ENCODE peak calls at places on chromosomes 3 and 15, in eight cellular contexts. J is dorsolateral prefrontal cortex, K is esophagus squamous epithelium, L is cardiac muscle cell, E is neural progenitor cell, X is ascending aorta, M is brain microvascular endothelial cell, I is body of pancreas. C is an unnamed sample.

GRCh38 chr3:71341721-71342120 is 241.8 kb downstream of the FOXP1 start:
- DNase-seq in J (no peak), K (no peak), L (no peak), E (no peak), X (no peak), M (peak), I (no peak), C (no peak)

GRCh38 chr15:69893863-69894262 is 203.9 kb downstream of the TLE3 start:
- DNase-seq in J (peak), K (no peak), L (no peak), E (peak), X (no peak), M (peak), I (no peak), C (peak)

GRCh38 chr3:141241248-141242034 is 9.8 kb downstream of the PXYLP1 start:
- DNase-seq in J (no peak), K (no peak), L (no peak), E (no peak), X (peak), M (no peak), I (no peak), C (peak)

GRCh38 chr3:187367561-187368103 is 553 bp upstream of the RTP4 start:
- DNase-seq in J (peak), K (no peak), L (no peak), E (no peak), X (no peak), M (no peak), I (no peak), C (peak)

GRCh38 chr3:194323785-194324735 is 27.1 kb downstream of the CPN2 start:
- DNase-seq in J (no peak), K (no peak), L (peak), E (peak), X (no peak), M (no peak), I (peak), C (peak)

GRCh38 chr3:104763007-104763406 is 603.7 kb upstream of the ALCAM start:
- DNase-seq in J (no peak), K (no peak), L (no peak), E (no peak), X (no peak), M (peak), I (no peak), C (no peak)

GRCh38 chr3:51429138-51429537 is 38.1 kb downstream of the RBM15B start:
- DNase-seq in J (no peak), K (no peak), L (no peak), E (no peak), X (no peak), M (no peak), I (no peak), C (no peak)

GRCh38 chr15:60544581-60545115 is 65.7 kb upstream of the ICE2 start:
- DNase-seq in J (no peak), K (no peak), L (no peak), E (no peak), X (no peak), M (no peak), I (no peak), C (no peak)

GRCh38 chr3:136193273-136194043 is 2.7 kb downstream of the MSL2 start:
- DNase-seq in J (no peak), K (no peak), L (peak), E (no peak), X (no peak), M (no peak), I (no peak), C (no peak)

GRCh38 chr3:127536818-127537810 is 53.4 kb downstream of the TPRA1 start:
- DNase-seq in J (no peak), K (no peak), L (no peak), E (peak), X (no peak), M (no peak), I (no peak), C (no peak)

GRCh38 chr3:102181202-102181920 is 253.5 kb upstream of the ZPLD1 start:
- DNase-seq in J (no peak), K (no peak), L (peak), E (no peak), X (no peak), M (peak), I (peak), C (no peak)

GRCh38 chr3:72155391-72156064 is 370.6 kb upstream of the PROK2 start:
- DNase-seq in J (no peak), K (no peak), L (no peak), E (no peak), X (peak), M (peak), I (peak), C (peak)

GRCh38 chr3:125433611-125434041 is 58.5 kb upstream of the ZNF148 start:
- DNase-seq in J (no peak), K (no peak), L (no peak), E (no peak), X (no peak), M (no peak), I (no peak), C (no peak)

GRCh38 chr3:122668930-122669730 is 11.5 kb upstream of the PARP14 start:
- DNase-seq in J (no peak), K (no peak), L (no peak), E (no peak), X (no peak), M (peak), I (no peak), C (no peak)

GRCh38 chr3:12158387-12159226 is at the start of gene TIMP4:
- DNase-seq in J (no peak), K (no peak), L (no peak), E (peak), X (no peak), M (peak), I (peak), C (peak)

GRCh38 chr3:192836469-192836820 is 81.2 kb downstream of the MB21D2 start:
- DNase-seq in J (no peak), K (no peak), L (no peak), E (no peak), X (no peak), M (no peak), I (no peak), C (no peak)

DNA sequence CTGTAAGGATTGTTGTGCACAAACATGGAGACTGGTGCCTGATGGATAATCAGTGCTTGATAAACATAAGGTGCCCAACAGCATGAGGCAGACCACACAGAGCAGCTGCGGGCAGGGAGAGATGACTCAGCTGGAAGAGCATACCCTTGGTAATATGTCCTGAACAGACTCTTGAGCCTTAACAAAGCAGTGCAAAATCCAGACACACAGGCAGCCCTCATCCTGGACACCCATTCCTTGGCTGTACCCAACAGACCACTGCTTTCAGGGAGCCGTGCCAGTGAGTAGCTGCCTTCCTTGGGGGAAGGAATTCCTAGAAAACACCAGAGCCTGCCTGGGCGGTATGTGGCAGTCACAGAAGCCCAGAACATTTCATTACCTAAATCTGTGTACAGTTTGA is 156.2 kb downstream of the CLSTN2 start:
- DNase-seq in J (no peak), K (no peak), L (no peak), E (no peak), X (no peak), M (peak), I (no peak), C (no peak)
- H3K27ac ChIP-seq in J (no peak), K (no peak), L (no peak), E (no peak), X (no peak), M (no peak), I (no peak), C (no peak)

GRCh38 chr3:55870576-55870975 is 383.5 kb upstream of the WNT5A start:
- DNase-seq in J (no peak), K (no peak), L (no peak), E (no peak), X (no peak), M (no peak), I (no peak), C (no peak)

GRCh38 chr3:55873523-55874254 is 386.6 kb upstream of the WNT5A start:
- DNase-seq in J (no peak), K (no peak), L (no peak), E (no peak), X (no peak), M (peak), I (no peak), C (no peak)

DNA sequence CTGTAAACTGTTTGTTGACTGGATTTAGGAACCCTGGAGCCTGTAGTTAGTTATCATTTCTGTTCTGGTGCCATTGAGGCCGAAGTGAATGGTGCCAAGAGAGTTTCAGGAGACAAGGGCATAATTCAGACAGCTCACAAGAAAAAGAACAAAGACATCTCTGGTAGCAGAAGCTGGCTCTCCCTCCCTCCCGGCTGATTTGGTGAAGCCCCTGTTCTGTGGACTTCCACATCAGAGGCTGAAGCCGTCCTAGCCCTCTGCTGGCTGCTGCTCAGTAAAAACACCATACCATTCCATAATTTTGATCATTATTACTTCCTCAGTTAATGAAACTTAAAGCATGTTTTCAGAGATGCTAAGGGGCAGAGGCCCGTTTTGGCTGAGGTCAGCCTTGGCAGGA is 381.2 kb upstream of the WNT5A start:
- DNase-seq in J (peak), K (no peak), L (no peak), E (no peak), X (no peak), M (no peak), I (no peak), C (no peak)
- TF ChIP-seq CTCF in J (peak), K (no peak), L (no peak), E (peak), X (no peak), M (peak), I (no peak), C (no peak)

GRCh38 chr3:10845240-10845761 is 29.3 kb downstream of the SLC6A11 start:
- DNase-seq in J (no peak), K (no peak), L (no peak), E (no peak), X (peak), M (no peak), I (no peak), C (no peak)
- H3K4me3 ChIP-seq in J (no peak), K (no peak), L (no peak), E (no peak), X (no peak), M (no peak), I (no peak), C (no peak)

DNA sequence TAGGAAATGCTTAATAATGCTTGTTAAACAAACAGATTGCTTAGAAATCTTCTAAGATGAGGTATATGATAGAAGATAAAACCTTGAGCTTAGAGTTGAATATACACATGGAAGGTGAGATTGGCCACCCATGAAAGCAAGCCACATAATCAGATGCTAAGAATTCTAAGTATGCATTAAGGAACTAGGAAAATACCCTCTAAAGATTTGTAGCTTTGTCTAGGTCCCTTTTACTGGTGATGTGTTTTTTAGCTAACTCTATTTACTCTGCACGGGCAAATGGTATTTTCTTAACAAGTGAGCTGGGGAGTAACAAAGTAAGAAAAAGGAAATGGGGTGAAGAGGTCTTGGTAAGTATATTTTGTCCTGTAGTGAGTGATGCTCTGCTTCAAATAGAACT is 310.3 kb downstream of the OXSM start:
- DNase-seq in J (no peak), K (no peak), L (no peak), E (no peak), X (no peak), M (no peak), I (no peak), C (no peak)
- H3K27ac ChIP-seq in J (no peak), K (no peak), L (peak), E (no peak), X (peak), M (no peak), I (no peak), C (peak)

DNA sequence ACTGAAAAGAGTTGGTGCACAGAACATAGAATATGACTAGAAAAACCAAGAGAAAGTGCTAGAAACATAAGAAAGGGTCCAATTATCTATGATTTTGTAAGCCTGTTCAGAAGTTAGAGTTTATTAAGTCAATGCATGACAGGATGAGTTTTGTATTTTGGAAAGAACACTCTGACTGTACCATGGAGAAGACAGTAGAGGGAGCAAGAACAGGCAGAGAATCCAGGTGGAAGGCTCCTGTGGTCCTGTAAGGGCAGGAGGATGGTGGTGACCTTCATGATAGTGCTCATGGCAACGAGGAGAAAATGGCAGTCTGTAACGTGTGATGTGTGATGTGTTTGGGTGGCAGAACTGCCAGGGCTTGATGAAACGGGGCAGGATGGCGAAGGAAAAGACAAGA is 249.1 kb downstream of the CTNNB1 start:
- DNase-seq in J (no peak), K (no peak), L (no peak), E (no peak), X (no peak), M (no peak), I (no peak), C (no peak)
- TF ChIP-seq CTCF in J (no peak), K (no peak), L (no peak), E (no peak), X (no peak), M (no peak), I (no peak), C (no peak)

DNA sequence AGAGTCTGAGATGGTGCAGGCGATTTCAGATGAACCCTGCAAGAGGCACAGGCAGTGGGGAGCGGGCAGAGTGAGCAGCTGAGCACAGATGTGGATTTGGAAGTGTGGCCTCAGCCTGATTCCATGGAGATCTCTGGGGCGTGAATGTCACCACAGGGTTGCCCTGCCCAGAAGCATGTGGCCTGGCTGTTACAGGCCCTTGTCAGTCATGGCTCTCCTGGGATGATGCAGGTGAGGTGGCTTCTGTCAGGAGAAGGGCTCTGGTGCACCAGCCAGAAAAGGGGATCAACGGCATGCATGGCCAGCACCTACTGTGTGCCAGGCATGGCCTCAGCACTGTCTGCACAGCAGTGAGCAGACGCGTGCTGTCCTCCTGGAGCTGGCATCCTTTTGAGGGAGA is 11.9 kb downstream of the HDAC11 start:
- DNase-seq in J (no peak), K (no peak), L (no peak), E (no peak), X (no peak), M (no peak), I (no peak), C (peak)
- H3K4me3 ChIP-seq in J (no peak), K (no peak), L (no peak), E (no peak), X (no peak), M (no peak), I (no peak), C (no peak)

DNA sequence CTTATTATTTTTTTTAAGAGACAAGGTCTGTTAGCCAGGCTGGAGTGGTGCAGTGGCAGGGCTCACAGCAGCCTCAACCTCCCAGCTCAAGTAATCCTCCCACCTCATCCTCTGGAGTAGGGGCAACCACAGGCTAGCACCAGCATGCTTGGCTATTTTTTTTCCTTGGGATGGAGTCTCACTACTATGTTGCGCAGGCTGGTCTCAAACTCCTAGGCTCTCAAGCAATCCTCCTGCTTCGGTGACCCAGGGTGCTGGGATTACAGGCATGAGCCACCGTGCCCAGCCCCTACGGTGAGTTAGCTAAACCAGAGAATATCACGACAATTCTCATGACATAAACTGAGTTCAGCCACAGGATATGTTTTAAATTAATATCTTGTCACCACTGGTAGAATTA is 2.0 kb downstream of the DCUN1D1 start:
- DNase-seq in J (no peak), K (no peak), L (no peak), E (peak), X (no peak), M (no peak), I (no peak), C (no peak)
- H3K27ac ChIP-seq in J (no peak), K (no peak), L (no peak), E (no peak), X (no peak), M (no peak), I (no peak), C (no peak)

DNA sequence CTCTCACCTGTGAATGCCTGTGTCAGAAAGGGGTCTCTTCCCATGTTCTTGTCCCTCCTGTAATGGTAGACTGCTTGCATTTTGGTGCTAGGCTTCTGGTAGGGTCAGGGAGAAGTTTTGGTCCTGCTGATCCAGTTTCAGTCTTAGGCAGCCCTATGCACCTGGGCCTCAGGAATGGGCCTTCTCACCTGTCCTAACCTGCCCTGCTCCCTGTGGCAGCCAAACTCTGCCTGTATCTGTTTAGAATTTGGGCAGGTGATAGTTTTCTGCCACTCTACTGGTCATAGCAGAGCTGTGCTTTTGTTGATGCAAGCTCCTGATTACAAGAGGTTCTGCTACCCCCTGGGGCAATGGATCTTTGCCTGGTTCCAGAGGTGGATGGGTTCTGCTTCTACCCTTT is 118.7 kb downstream of the PLCL2 start:
- DNase-seq in J (no peak), K (no peak), L (no peak), E (no peak), X (no peak), M (no peak), I (no peak), C (no peak)
- TF ChIP-seq CTCF in J (no peak), K (no peak), L (no peak), E (no peak), X (no peak), M (no peak), I (no peak), C (no peak)

C was measured in left ventricle myocardium inferior.